ENCODE peak calls at places on chromosomes 16 and 17, in six cellular contexts. One of them, this sample, is unnamed.

GRCh38 chr16:57786632-57787518 is 15.4 kb downstream of the KIFC3 start:
- DNase-seq in NCI-H146: no peak
- DNase-seq in activated naive CD8-positive, alpha-beta T cell treated with anti-CD3 and anti-CD28 coated beads, Interleukin-2, amount 50 U/mL, for 24 hours: no peak
- DNase-seq in stimulated activated CD8-positive, alpha-beta memory T cell treated with anti-CD3 and anti-CD28 coated beads, Interleukin-2, amount 100 ng/mL, for 48 hours: no peak
- DNase-seq in activated naive CD4-positive, alpha-beta T cell treated with Interleukin-2 at 50 U/mL for 16 hours: no peak
- DNase-seq in A172: no peak
- DNase-seq in this sample: no peak

GRCh38 chr16:75219838-75220237 is 1.1 kb downstream of the CTRB1 start:
- DNase-seq in stimulated activated CD8-positive, alpha-beta memory T cell treated with anti-CD3 and anti-CD28 coated beads, Interleukin-2, amount 100 ng/mL, for 48 hours: no peak
- DNase-seq in A172: no peak
- DNase-seq in activated naive CD8-positive, alpha-beta T cell treated with anti-CD3 and anti-CD28 coated beads, Interleukin-2, amount 50 U/mL, for 24 hours: no peak
- DNase-seq in NCI-H146: no peak
- DNase-seq in activated naive CD4-positive, alpha-beta T cell treated with Interleukin-2 at 50 U/mL for 16 hours: peak
- DNase-seq in this sample: no peak

GRCh38 chr17:71184716-71185115 is 936.1 kb upstream of the SOX9 start:
- DNase-seq in A172: peak
- DNase-seq in activated naive CD4-positive, alpha-beta T cell treated with Interleukin-2 at 50 U/mL for 16 hours: no peak
- DNase-seq in stimulated activated CD8-positive, alpha-beta memory T cell treated with anti-CD3 and anti-CD28 coated beads, Interleukin-2, amount 100 ng/mL, for 48 hours: no peak
- DNase-seq in NCI-H146: no peak
- DNase-seq in activated naive CD8-positive, alpha-beta T cell treated with anti-CD3 and anti-CD28 coated beads, Interleukin-2, amount 50 U/mL, for 24 hours: no peak
- DNase-seq in this sample: no peak

GRCh38 chr17:22300177-22300576 is 607.9 kb downstream of the KCNJ18 start:
- DNase-seq in NCI-H146: no peak
- DNase-seq in activated naive CD4-positive, alpha-beta T cell treated with Interleukin-2 at 50 U/mL for 16 hours: no peak
- DNase-seq in A172: no peak
- DNase-seq in activated naive CD8-positive, alpha-beta T cell treated with anti-CD3 and anti-CD28 coated beads, Interleukin-2, amount 50 U/mL, for 24 hours: no peak
- DNase-seq in stimulated activated CD8-positive, alpha-beta memory T cell treated with anti-CD3 and anti-CD28 coated beads, Interleukin-2, amount 100 ng/mL, for 48 hours: no peak
- DNase-seq in this sample: no peak

GRCh38 chr17:61091096-61091495 is 308.5 kb upstream of the TBX2 start:
- DNase-seq in activated naive CD4-positive, alpha-beta T cell treated with Interleukin-2 at 50 U/mL for 16 hours: no peak
- DNase-seq in stimulated activated CD8-positive, alpha-beta memory T cell treated with anti-CD3 and anti-CD28 coated beads, Interleukin-2, amount 100 ng/mL, for 48 hours: no peak
- DNase-seq in activated naive CD8-positive, alpha-beta T cell treated with anti-CD3 and anti-CD28 coated beads, Interleukin-2, amount 50 U/mL, for 24 hours: no peak
- DNase-seq in A172: no peak
- DNase-seq in NCI-H146: no peak
- DNase-seq in this sample: no peak

GRCh38 chr16:12255919-12256665 is 279.6 kb downstream of the SNX29 start:
- DNase-seq in NCI-H146: peak
- DNase-seq in stimulated activated CD8-positive, alpha-beta memory T cell treated with anti-CD3 and anti-CD28 coated beads, Interleukin-2, amount 100 ng/mL, for 48 hours: no peak
- DNase-seq in activated naive CD8-positive, alpha-beta T cell treated with anti-CD3 and anti-CD28 coated beads, Interleukin-2, amount 50 U/mL, for 24 hours: no peak
- DNase-seq in activated naive CD4-positive, alpha-beta T cell treated with Interleukin-2 at 50 U/mL for 16 hours: no peak
- DNase-seq in A172: no peak
- DNase-seq in this sample: no peak

GRCh38 chr17:72366626-72367025 is 245.8 kb downstream of the SOX9 start:
- DNase-seq in activated naive CD4-positive, alpha-beta T cell treated with Interleukin-2 at 50 U/mL for 16 hours: no peak
- DNase-seq in A172: no peak
- DNase-seq in stimulated activated CD8-positive, alpha-beta memory T cell treated with anti-CD3 and anti-CD28 coated beads, Interleukin-2, amount 100 ng/mL, for 48 hours: no peak
- DNase-seq in NCI-H146: no peak
- DNase-seq in activated naive CD8-positive, alpha-beta T cell treated with anti-CD3 and anti-CD28 coated beads, Interleukin-2, amount 50 U/mL, for 24 hours: no peak
- DNase-seq in this sample: no peak

GRCh38 chr16:908526-909155 is 62.1 kb downstream of the LMF1 start:
- DNase-seq in A172: no peak
- DNase-seq in NCI-H146: no peak
- DNase-seq in activated naive CD8-positive, alpha-beta T cell treated with anti-CD3 and anti-CD28 coated beads, Interleukin-2, amount 50 U/mL, for 24 hours: no peak
- DNase-seq in stimulated activated CD8-positive, alpha-beta memory T cell treated with anti-CD3 and anti-CD28 coated beads, Interleukin-2, amount 100 ng/mL, for 48 hours: no peak
- DNase-seq in activated naive CD4-positive, alpha-beta T cell treated with Interleukin-2 at 50 U/mL for 16 hours: no peak
- DNase-seq in this sample: no peak

GRCh38 chr16:50887500-50887899 is 145.6 kb downstream of the CYLD start:
- DNase-seq in stimulated activated CD8-positive, alpha-beta memory T cell treated with anti-CD3 and anti-CD28 coated beads, Interleukin-2, amount 100 ng/mL, for 48 hours: no peak
- DNase-seq in A172: no peak
- DNase-seq in activated naive CD4-positive, alpha-beta T cell treated with Interleukin-2 at 50 U/mL for 16 hours: no peak
- DNase-seq in activated naive CD8-positive, alpha-beta T cell treated with anti-CD3 and anti-CD28 coated beads, Interleukin-2, amount 50 U/mL, for 24 hours: no peak
- DNase-seq in NCI-H146: no peak
- DNase-seq in this sample: no peak

GRCh38 chr16:4602330-4602729 is 12.4 kb downstream of the UBALD1 start:
- DNase-seq in activated naive CD8-positive, alpha-beta T cell treated with anti-CD3 and anti-CD28 coated beads, Interleukin-2, amount 50 U/mL, for 24 hours: no peak
- DNase-seq in NCI-H146: no peak
- DNase-seq in A172: no peak
- DNase-seq in stimulated activated CD8-positive, alpha-beta memory T cell treated with anti-CD3 and anti-CD28 coated beads, Interleukin-2, amount 100 ng/mL, for 48 hours: no peak
- DNase-seq in activated naive CD4-positive, alpha-beta T cell treated with Interleukin-2 at 50 U/mL for 16 hours: no peak
- DNase-seq in this sample: no peak

GRCh38 chr17:35560703-35561102 is at the start of gene SLFN14:
- DNase-seq in stimulated activated CD8-positive, alpha-beta memory T cell treated with anti-CD3 and anti-CD28 coated beads, Interleukin-2, amount 100 ng/mL, for 48 hours: no peak
- DNase-seq in activated naive CD4-positive, alpha-beta T cell treated with Interleukin-2 at 50 U/mL for 16 hours: no peak
- DNase-seq in A172: no peak
- DNase-seq in activated naive CD8-positive, alpha-beta T cell treated with anti-CD3 and anti-CD28 coated beads, Interleukin-2, amount 50 U/mL, for 24 hours: no peak
- DNase-seq in NCI-H146: no peak
- DNase-seq in this sample: no peak

GRCh38 chr17:68199837-68200688 is 47.8 kb upstream of the AMZ2 start:
- DNase-seq in activated naive CD8-positive, alpha-beta T cell treated with anti-CD3 and anti-CD28 coated beads, Interleukin-2, amount 50 U/mL, for 24 hours: no peak
- DNase-seq in NCI-H146: peak
- DNase-seq in stimulated activated CD8-positive, alpha-beta memory T cell treated with anti-CD3 and anti-CD28 coated beads, Interleukin-2, amount 100 ng/mL, for 48 hours: no peak
- DNase-seq in activated naive CD4-positive, alpha-beta T cell treated with Interleukin-2 at 50 U/mL for 16 hours: peak
- DNase-seq in A172: no peak
- DNase-seq in this sample: no peak

GRCh38 chr17:78316867-78317816 is 42.7 kb downstream of the SOCS3 start:
- DNase-seq in activated naive CD4-positive, alpha-beta T cell treated with Interleukin-2 at 50 U/mL for 16 hours: no peak
- DNase-seq in activated naive CD8-positive, alpha-beta T cell treated with anti-CD3 and anti-CD28 coated beads, Interleukin-2, amount 50 U/mL, for 24 hours: no peak
- DNase-seq in NCI-H146: peak
- DNase-seq in A172: peak
- DNase-seq in stimulated activated CD8-positive, alpha-beta memory T cell treated with anti-CD3 and anti-CD28 coated beads, Interleukin-2, amount 100 ng/mL, for 48 hours: no peak
- DNase-seq in this sample: peak

GRCh38 chr16:88634141-88634993 is 4.0 kb upstream of the IL17C start:
- DNase-seq in activated naive CD8-positive, alpha-beta T cell treated with anti-CD3 and anti-CD28 coated beads, Interleukin-2, amount 50 U/mL, for 24 hours: peak
- DNase-seq in activated naive CD4-positive, alpha-beta T cell treated with Interleukin-2 at 50 U/mL for 16 hours: peak
- DNase-seq in stimulated activated CD8-positive, alpha-beta memory T cell treated with anti-CD3 and anti-CD28 coated beads, Interleukin-2, amount 100 ng/mL, for 48 hours: peak
- DNase-seq in A172: no peak
- DNase-seq in NCI-H146: no peak
- DNase-seq in this sample: no peak

GRCh38 chr16:15976929-15977637 is 27.7 kb downstream of the ABCC1 start:
- DNase-seq in NCI-H146: no peak
- DNase-seq in activated naive CD4-positive, alpha-beta T cell treated with Interleukin-2 at 50 U/mL for 16 hours: no peak
- DNase-seq in stimulated activated CD8-positive, alpha-beta memory T cell treated with anti-CD3 and anti-CD28 coated beads, Interleukin-2, amount 100 ng/mL, for 48 hours: no peak
- DNase-seq in A172: no peak
- DNase-seq in activated naive CD8-positive, alpha-beta T cell treated with anti-CD3 and anti-CD28 coated beads, Interleukin-2, amount 50 U/mL, for 24 hours: no peak
- DNase-seq in this sample: no peak

GRCh38 chr16:85377388-85378144 is 235.6 kb upstream of the GSE1 start:
- DNase-seq in activated naive CD4-positive, alpha-beta T cell treated with Interleukin-2 at 50 U/mL for 16 hours: no peak
- DNase-seq in A172: no peak
- DNase-seq in stimulated activated CD8-positive, alpha-beta memory T cell treated with anti-CD3 and anti-CD28 coated beads, Interleukin-2, amount 100 ng/mL, for 48 hours: no peak
- DNase-seq in NCI-H146: no peak
- DNase-seq in activated naive CD8-positive, alpha-beta T cell treated with anti-CD3 and anti-CD28 coated beads, Interleukin-2, amount 50 U/mL, for 24 hours: no peak
- DNase-seq in this sample: no peak

GRCh38 chr17:38898812-38899348 is 26.5 kb upstream of the LASP1NB start:
- DNase-seq in stimulated activated CD8-positive, alpha-beta memory T cell treated with anti-CD3 and anti-CD28 coated beads, Interleukin-2, amount 100 ng/mL, for 48 hours: peak
- DNase-seq in activated naive CD4-positive, alpha-beta T cell treated with Interleukin-2 at 50 U/mL for 16 hours: peak
- DNase-seq in activated naive CD8-positive, alpha-beta T cell treated with anti-CD3 and anti-CD28 coated beads, Interleukin-2, amount 50 U/mL, for 24 hours: peak
- DNase-seq in A172: peak
- DNase-seq in NCI-H146: no peak
- DNase-seq in this sample: no peak

GRCh38 chr16:87160752-87161337 is 156.3 kb downstream of the C16orf95 start:
- DNase-seq in stimulated activated CD8-positive, alpha-beta memory T cell treated with anti-CD3 and anti-CD28 coated beads, Interleukin-2, amount 100 ng/mL, for 48 hours: no peak
- DNase-seq in activated naive CD4-positive, alpha-beta T cell treated with Interleukin-2 at 50 U/mL for 16 hours: no peak
- DNase-seq in NCI-H146: no peak
- DNase-seq in A172: no peak
- DNase-seq in activated naive CD8-positive, alpha-beta T cell treated with anti-CD3 and anti-CD28 coated beads, Interleukin-2, amount 50 U/mL, for 24 hours: no peak
- DNase-seq in this sample: no peak

GRCh38 chr17:7177210-7177953 is 1.8 kb downstream of the ASGR1 start:
- DNase-seq in A172: peak
- DNase-seq in NCI-H146: peak
- DNase-seq in activated naive CD8-positive, alpha-beta T cell treated with anti-CD3 and anti-CD28 coated beads, Interleukin-2, amount 50 U/mL, for 24 hours: peak
- DNase-seq in activated naive CD4-positive, alpha-beta T cell treated with Interleukin-2 at 50 U/mL for 16 hours: peak
- DNase-seq in stimulated activated CD8-positive, alpha-beta memory T cell treated with anti-CD3 and anti-CD28 coated beads, Interleukin-2, amount 100 ng/mL, for 48 hours: peak
- DNase-seq in this sample: peak

GRCh38 chr17:55527520-55528118 is 16.4 kb upstream of the SMIM36 start:
- DNase-seq in NCI-H146: no peak
- DNase-seq in stimulated activated CD8-positive, alpha-beta memory T cell treated with anti-CD3 and anti-CD28 coated beads, Interleukin-2, amount 100 ng/mL, for 48 hours: no peak
- DNase-seq in activated naive CD8-positive, alpha-beta T cell treated with anti-CD3 and anti-CD28 coated beads, Interleukin-2, amount 50 U/mL, for 24 hours: no peak
- DNase-seq in activated naive CD4-positive, alpha-beta T cell treated with Interleukin-2 at 50 U/mL for 16 hours: no peak
- DNase-seq in A172: peak
- DNase-seq in this sample: peak

GRCh38 chr16:48499822-48500440 is 110.0 kb downstream of the N4BP1 start:
- DNase-seq in activated naive CD8-positive, alpha-beta T cell treated with anti-CD3 and anti-CD28 coated beads, Interleukin-2, amount 50 U/mL, for 24 hours: no peak
- DNase-seq in activated naive CD4-positive, alpha-beta T cell treated with Interleukin-2 at 50 U/mL for 16 hours: no peak
- DNase-seq in NCI-H146: no peak
- DNase-seq in A172: peak
- DNase-seq in stimulated activated CD8-positive, alpha-beta memory T cell treated with anti-CD3 and anti-CD28 coated beads, Interleukin-2, amount 100 ng/mL, for 48 hours: no peak
- DNase-seq in this sample: no peak

GRCh38 chr16:4832698-4833343 is 14.3 kb downstream of the GLYR1 start:
- DNase-seq in activated naive CD8-positive, alpha-beta T cell treated with anti-CD3 and anti-CD28 coated beads, Interleukin-2, amount 50 U/mL, for 24 hours: no peak
- DNase-seq in stimulated activated CD8-positive, alpha-beta memory T cell treated with anti-CD3 and anti-CD28 coated beads, Interleukin-2, amount 100 ng/mL, for 48 hours: no peak
- DNase-seq in A172: no peak
- DNase-seq in NCI-H146: no peak
- DNase-seq in activated naive CD4-positive, alpha-beta T cell treated with Interleukin-2 at 50 U/mL for 16 hours: no peak
- DNase-seq in this sample: no peak

GRCh38 chr17:20008242-20009051 is 712 bp upstream of the SPECC1 start:
- DNase-seq in activated naive CD4-positive, alpha-beta T cell treated with Interleukin-2 at 50 U/mL for 16 hours: no peak
- DNase-seq in activated naive CD8-positive, alpha-beta T cell treated with anti-CD3 and anti-CD28 coated beads, Interleukin-2, amount 50 U/mL, for 24 hours: peak
- DNase-seq in A172: no peak
- DNase-seq in NCI-H146: peak
- DNase-seq in stimulated activated CD8-positive, alpha-beta memory T cell treated with anti-CD3 and anti-CD28 coated beads, Interleukin-2, amount 100 ng/mL, for 48 hours: peak
- DNase-seq in this sample: no peak

GRCh38 chr17:38598536-38598935 is 7.2 kb downstream of the SRCIN1 start:
- DNase-seq in NCI-H146: peak
- DNase-seq in A172: peak
- DNase-seq in activated naive CD4-positive, alpha-beta T cell treated with Interleukin-2 at 50 U/mL for 16 hours: peak
- DNase-seq in stimulated activated CD8-positive, alpha-beta memory T cell treated with anti-CD3 and anti-CD28 coated beads, Interleukin-2, amount 100 ng/mL, for 48 hours: no peak
- DNase-seq in activated naive CD8-positive, alpha-beta T cell treated with anti-CD3 and anti-CD28 coated beads, Interleukin-2, amount 50 U/mL, for 24 hours: no peak
- DNase-seq in this sample: peak

GRCh38 chr16:71637398-71637797 is 11.4 kb downstream of the MARVELD3 start:
- DNase-seq in stimulated activated CD8-positive, alpha-beta memory T cell treated with anti-CD3 and anti-CD28 coated beads, Interleukin-2, amount 100 ng/mL, for 48 hours: no peak
- DNase-seq in activated naive CD4-positive, alpha-beta T cell treated with Interleukin-2 at 50 U/mL for 16 hours: no peak
- DNase-seq in activated naive CD8-positive, alpha-beta T cell treated with anti-CD3 and anti-CD28 coated beads, Interleukin-2, amount 50 U/mL, for 24 hours: no peak
- DNase-seq in A172: peak
- DNase-seq in NCI-H146: no peak
- DNase-seq in this sample: no peak

GRCh38 chr17:44279586-44280344 is 11.8 kb upstream of the SLC4A1 start:
- DNase-seq in NCI-H146: no peak
- DNase-seq in activated naive CD8-positive, alpha-beta T cell treated with anti-CD3 and anti-CD28 coated beads, Interleukin-2, amount 50 U/mL, for 24 hours: peak
- DNase-seq in stimulated activated CD8-positive, alpha-beta memory T cell treated with anti-CD3 and anti-CD28 coated beads, Interleukin-2, amount 100 ng/mL, for 48 hours: peak
- DNase-seq in activated naive CD4-positive, alpha-beta T cell treated with Interleukin-2 at 50 U/mL for 16 hours: no peak
- DNase-seq in A172: peak
- DNase-seq in this sample: peak

GRCh38 chr17:31085563-31085962 is 9.2 kb upstream of the NF1 start:
- DNase-seq in activated naive CD4-positive, alpha-beta T cell treated with Interleukin-2 at 50 U/mL for 16 hours: no peak
- DNase-seq in NCI-H146: no peak
- DNase-seq in stimulated activated CD8-positive, alpha-beta memory T cell treated with anti-CD3 and anti-CD28 coated beads, Interleukin-2, amount 100 ng/mL, for 48 hours: no peak
- DNase-seq in A172: no peak
- DNase-seq in activated naive CD8-positive, alpha-beta T cell treated with anti-CD3 and anti-CD28 coated beads, Interleukin-2, amount 50 U/mL, for 24 hours: no peak
- DNase-seq in this sample: no peak

GRCh38 chr16:79247386-79247785 is 353.2 kb downstream of the MAF start:
- DNase-seq in A172: no peak
- DNase-seq in activated naive CD8-positive, alpha-beta T cell treated with anti-CD3 and anti-CD28 coated beads, Interleukin-2, amount 50 U/mL, for 24 hours: no peak
- DNase-seq in stimulated activated CD8-positive, alpha-beta memory T cell treated with anti-CD3 and anti-CD28 coated beads, Interleukin-2, amount 100 ng/mL, for 48 hours: no peak
- DNase-seq in activated naive CD4-positive, alpha-beta T cell treated with Interleukin-2 at 50 U/mL for 16 hours: no peak
- DNase-seq in NCI-H146: peak
- DNase-seq in this sample: no peak

GRCh38 chr17:50199651-50200446 is 1.6 kb downstream of the COL1A1 start:
- DNase-seq in activated naive CD4-positive, alpha-beta T cell treated with Interleukin-2 at 50 U/mL for 16 hours: peak
- DNase-seq in activated naive CD8-positive, alpha-beta T cell treated with anti-CD3 and anti-CD28 coated beads, Interleukin-2, amount 50 U/mL, for 24 hours: peak
- DNase-seq in NCI-H146: peak
- DNase-seq in stimulated activated CD8-positive, alpha-beta memory T cell treated with anti-CD3 and anti-CD28 coated beads, Interleukin-2, amount 100 ng/mL, for 48 hours: peak
- DNase-seq in A172: peak
- DNase-seq in this sample: peak

GRCh38 chr16:3961449-3961849 is 80.9 kb upstream of the CREBBP start:
- DNase-seq in activated naive CD8-positive, alpha-beta T cell treated with anti-CD3 and anti-CD28 coated beads, Interleukin-2, amount 50 U/mL, for 24 hours: no peak
- DNase-seq in activated naive CD4-positive, alpha-beta T cell treated with Interleukin-2 at 50 U/mL for 16 hours: no peak
- DNase-seq in A172: peak
- DNase-seq in stimulated activated CD8-positive, alpha-beta memory T cell treated with anti-CD3 and anti-CD28 coated beads, Interleukin-2, amount 100 ng/mL, for 48 hours: no peak
- DNase-seq in NCI-H146: peak
- DNase-seq in this sample: peak